ENCODE peak calls at places on chromosomes 7 and 10, in four cellular contexts. T, H, U and O are unnamed samples.
A peak's percentile ranks its signal among the peaks of the same experiment; 100 is the strongest.

GRCh38 chr10:86176850-86177249 is 189.7 kb downstream of the GRID1 start:
- DNase-seq in H (no peak), U (no peak), T (no peak), O (no peak)

GRCh38 chr10:35636942-35637341 is 5.2 kb downstream of the FZD8 start:
- DNase-seq in H (no peak), U (no peak), T (no peak), O (no peak)

GRCh38 chr7:50349963-50350944 is 45.7 kb downstream of the IKZF1 start:
- DNase-seq in U (no peak), H (peak; percentile 13), T (peak; percentile 84), O (peak; percentile 68)

GRCh38 chr10:115022754-115023153 is 70.4 kb upstream of the ATRNL1 start:
- DNase-seq in H (no peak), T (no peak), U (no peak), O (no peak)

GRCh38 chr10:33229252-33229943 is 105.1 kb downstream of the NRP1 start:
- DNase-seq in H (no peak), T (no peak), U (no peak), O (no peak)

GRCh38 chr10:75788394-75789205 is 357.2 kb downstream of the LRMDA start:
- DNase-seq in T (no peak), H (no peak), U (no peak), O (no peak)

GRCh38 chr10:113031147-113031546 is 81.1 kb downstream of the TCF7L2 start:
- DNase-seq in T (no peak), H (no peak), U (no peak), O (no peak)

GRCh38 chr7:66697451-66698438 is 42.8 kb upstream of the RABGEF1 start:
- DNase-seq in T (no peak), H (peak; percentile 47), U (peak; percentile 14), O (no peak)

GRCh38 chr10:36730316-36730715 is 395.1 kb upstream of the ANKRD30A start:
- DNase-seq in U (no peak), T (no peak), H (no peak), O (no peak)

GRCh38 chr10:116741391-116742351 is 695 bp downstream of the HSPA12A start:
- DNase-seq in H (peak; percentile 74), T (no peak), U (no peak), O (peak; percentile 28)

GRCh38 chr7:81284576-81284975 is 365.7 kb upstream of the SEMA3C start:
- DNase-seq in U (peak; percentile 48), H (no peak), T (no peak), O (no peak)

GRCh38 chr7:128264477-128264876 is 23.4 kb downstream of the LEP start:
- DNase-seq in U (no peak), T (no peak), H (no peak), O (no peak)

GRCh38 chr7:129907122-129907741 is 45.5 kb downstream of the UBE2H start:
- DNase-seq in T (no peak), H (no peak), U (no peak), O (no peak)

GRCh38 chr7:124550036-124550435 is 215.6 kb downstream of the GPR37 start:
- DNase-seq in T (no peak), H (no peak), U (no peak), O (no peak)

GRCh38 chr10:77949167-77949566 is 22.6 kb upstream of the DLG5 start:
- DNase-seq in H (peak; percentile 97), T (no peak), U (peak; percentile 42), O (no peak)

GRCh38 chr10:35335718-35336083 is 608 bp upstream of the CCNY start:
- DNase-seq in H (peak; percentile 66), U (no peak), T (peak; percentile 83), O (no peak)

GRCh38 chr10:108039821-108040584 is 875.5 kb upstream of the SORCS1 start:
- DNase-seq in T (no peak), H (peak; percentile 73), U (no peak), O (no peak)

GRCh38 chr10:48404646-48405045 is 98.2 kb downstream of the MAPK8 start:
- DNase-seq in U (no peak), H (no peak), T (no peak), O (no peak)

GRCh38 chr10:48411510-48411909 is 105.0 kb downstream of the MAPK8 start:
- DNase-seq in U (no peak), T (no peak), H (no peak), O (no peak)

GRCh38 chr10:48400850-48401220 is 94.4 kb downstream of the MAPK8 start:
- DNase-seq in U (no peak), T (no peak), H (no peak), O (no peak)

GRCh38 chr10:48410503-48410902 is 104.0 kb downstream of the MAPK8 start:
- DNase-seq in H (no peak), U (no peak), T (no peak), O (no peak)

GRCh38 chr10:48406204-48406603 is 99.7 kb downstream of the MAPK8 start:
- DNase-seq in H (peak; percentile 57), T (no peak), U (peak; percentile 23), O (no peak)
- TF ChIP-seq CTCF in H (peak; percentile 52), T (no peak), U (peak; percentile 36), O (no peak)

GRCh38 chr10:63724922-63725321 is 203.7 kb downstream of the REEP3 start:
- DNase-seq in T (no peak), U (no peak), H (no peak), O (no peak)
- TF ChIP-seq CTCF in T (no peak), U (peak; percentile 29), H (peak; percentile 66), O (no peak)

GRCh38 chr10:31321396-31321941 is 2.5 kb downstream of the ZEB1 start:
- DNase-seq in H (no peak), U (no peak), T (peak; percentile 58), O (no peak)

GRCh38 chr10:31320179-31320597 is 1.2 kb downstream of the ZEB1 start:
- DNase-seq in H (peak; percentile 76), U (no peak), T (no peak), O (peak; percentile 45)

GRCh38 chr10:31320598-31321211 is 1.7 kb downstream of the ZEB1 start:
- DNase-seq in U (peak; percentile 17), H (peak; percentile 57), T (peak; percentile 85), O (peak; percentile 54)

GRCh38 chr10:31319602-31320178 is 674 bp downstream of the ZEB1 start:
- DNase-seq in T (peak; percentile 90), H (no peak), U (no peak), O (peak; percentile 26)

DNA sequence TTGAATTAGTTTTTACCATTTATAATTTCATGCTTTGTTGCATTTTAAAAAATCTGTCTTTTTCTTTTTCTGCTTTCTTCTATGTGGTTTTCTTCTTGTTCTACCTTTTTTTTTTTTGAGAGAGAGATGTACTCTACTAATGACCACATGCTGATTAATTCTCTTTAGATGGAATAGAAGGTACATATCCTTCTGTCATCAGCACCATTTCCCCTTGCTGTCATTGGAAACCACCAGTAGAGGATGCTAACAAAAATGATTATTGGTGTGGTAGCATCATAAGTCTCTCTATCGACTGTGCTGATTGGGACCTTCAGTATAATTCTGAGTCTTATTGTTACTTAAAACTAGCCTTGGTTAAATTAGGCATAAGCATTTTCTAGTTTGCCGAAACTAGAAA is 3.6 kb downstream of the ZEB1 start:
- DNase-seq in T (no peak), H (no peak), U (no peak), O (peak; percentile 22)
- TF ChIP-seq CTCF in T (no peak), H (peak; percentile 44), U (peak; percentile 34), O (peak; percentile 47)

DNA sequence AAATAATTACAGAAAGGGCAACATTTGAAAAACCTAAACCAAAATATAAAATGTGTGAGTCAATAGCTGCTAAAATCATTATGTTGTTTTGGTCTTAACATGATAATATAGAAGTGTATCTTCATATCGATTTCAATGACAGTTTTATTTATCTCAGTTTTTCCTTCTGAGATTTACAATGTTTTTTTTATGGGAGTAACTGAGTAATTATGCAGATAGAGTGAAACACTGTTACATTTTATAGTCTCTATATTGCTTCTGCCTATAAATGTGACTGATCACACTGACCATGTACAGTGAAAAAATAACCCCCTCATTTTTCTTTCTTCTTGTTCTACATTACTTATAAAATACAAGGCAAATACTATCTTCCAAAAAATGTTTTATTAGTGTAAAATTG is 81.6 kb downstream of the ETV1 start:
- DNase-seq in H (no peak), T (no peak), U (no peak), O (no peak)
- TF ChIP-seq CTCF in H (no peak), T (no peak), U (no peak), O (no peak)

DNA sequence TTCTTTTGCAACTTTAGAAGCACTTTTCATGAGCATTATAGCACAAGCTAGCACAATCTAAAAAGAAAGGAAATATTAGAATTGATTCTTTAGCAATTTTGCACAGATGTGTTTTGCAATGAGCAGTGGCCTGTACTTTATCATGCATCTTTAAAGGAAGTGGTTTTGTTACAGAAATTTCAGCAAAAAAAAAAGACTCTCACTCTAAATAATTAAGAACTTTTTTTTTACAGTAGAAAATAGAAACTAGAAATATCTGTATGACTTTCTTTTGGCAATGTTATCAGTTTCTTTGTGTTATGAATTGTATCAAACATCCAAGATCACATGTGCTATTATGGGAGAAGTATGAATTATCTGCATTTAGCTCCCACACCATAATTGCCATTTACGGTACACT is 195.7 kb upstream of the KLF6 start:
- DNase-seq in T (no peak), H (no peak), U (no peak), O (no peak)
- TF ChIP-seq CTCF in T (no peak), H (no peak), U (no peak), O (no peak)

GRCh38 chr10:13613519-13613918 is 26.8 kb downstream of the PRPF18 start:
- DNase-seq in H (no peak), T (no peak), U (peak; percentile 52), O (no peak)
- TF ChIP-seq CTCF in H (peak; percentile 71), T (no peak), U (peak; percentile 56), O (peak; percentile 30)

GRCh38 chr10:69961168-69961863 is 91.3 kb upstream of the MACROH2A2 start:
- DNase-seq in H (peak; percentile 37), U (peak; percentile 21), T (no peak), O (no peak)
- TF ChIP-seq CTCF in H (peak; percentile 74), U (peak; percentile 63), T (no peak), O (peak; percentile 27)

GRCh38 chr10:11265486-11265885 is 247.8 kb downstream of the CELF2 start:
- DNase-seq in U (no peak), H (no peak), T (no peak), O (no peak)

GRCh38 chr10:11276475-11276990 is 258.9 kb downstream of the CELF2 start:
- DNase-seq in U (no peak), T (no peak), H (no peak), O (no peak)

GRCh38 chr10:11270135-11270857 is 252.6 kb downstream of the CELF2 start:
- DNase-seq in H (peak; percentile 97), T (peak; percentile 90), U (peak; percentile 66), O (no peak)

GRCh38 chr10:11272915-11273389 is 255.3 kb downstream of the CELF2 start:
- DNase-seq in H (no peak), T (no peak), U (no peak), O (peak; percentile 55)

DNA sequence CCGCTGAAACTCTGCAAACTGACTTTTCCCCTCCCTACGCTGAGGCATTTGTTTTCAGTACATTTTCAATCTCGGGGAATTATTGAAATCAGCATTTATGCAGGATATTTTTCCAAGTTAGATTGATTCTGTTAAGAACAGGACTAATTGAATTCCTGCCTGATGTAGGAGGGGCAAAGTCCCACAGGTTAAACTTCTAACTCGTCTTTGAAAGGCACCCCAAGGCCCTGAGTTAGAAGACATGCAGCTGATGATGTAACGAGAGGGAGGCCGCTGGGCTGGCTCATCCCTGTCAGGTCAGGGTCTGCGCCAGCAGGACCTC is 253.1 kb downstream of the CELF2 start:
- DNase-seq in T (no peak), U (no peak), H (no peak), O (no peak)
- TF ChIP-seq CTCF in T (no peak), U (no peak), H (no peak), O (no peak)